ENCODE peak calls at places on chromosome 12, in eight cellular contexts. Z is A549, A is transverse colon, L is NB4, E is spleen, K is HCT116, W is thyroid gland, T is IMR-90. S is an unnamed sample.

GRCh38 chr12:4997939-4998338 is 45.7 kb upstream of the KCNA5 start:
- DNase-seq in W (no peak), K (no peak), T (peak; percentile 83), E (no peak), Z (peak; percentile 21), A (no peak), L (no peak), S (no peak)

GRCh38 chr12:108833757-108834472 is 23.5 kb downstream of the SSH1 start:
- DNase-seq in K (no peak), L (no peak), E (peak; percentile 25), T (peak; percentile 83), Z (no peak), W (peak; percentile 41), A (peak; percentile 39), S (no peak)

GRCh38 chr12:6965026-6965661 is 5.3 kb downstream of the PHB2 start:
- DNase-seq in K (peak; percentile 79), T (peak; percentile 82), L (peak; percentile 91), Z (peak; percentile 92), W (peak; percentile 86), E (peak; percentile 97), A (peak; percentile 95), S (peak; percentile 82)

GRCh38 chr12:19967486-19967885 is 400.9 kb upstream of the PDE3A start:
- DNase-seq in Z (peak; percentile 49), L (peak; percentile 52), E (no peak), K (no peak), T (peak; percentile 96), A (no peak), W (peak; percentile 16), S (no peak)

GRCh38 chr12:48193623-48194022 is 9.5 kb downstream of the OR10AD1 start:
- DNase-seq in L (no peak), A (no peak), E (no peak), W (no peak), T (no peak), Z (no peak), K (no peak), S (no peak)

GRCh38 chr12:51886021-51886710 is 1.7 kb upstream of the ANKRD33 start:
- DNase-seq in K (no peak), T (peak; percentile 99), A (peak; percentile 51), Z (peak; percentile 55), L (peak; percentile 92), E (peak; percentile 86), W (peak; percentile 41), S (no peak)

GRCh38 chr12:70732287-70732686 is 95.1 kb upstream of the PTPRB start:
- DNase-seq in T (no peak), A (no peak), K (no peak), L (no peak), Z (no peak), E (no peak), W (no peak), S (no peak)

GRCh38 chr12:16610006-16610520 is 4.1 kb upstream of the LMO3 start:
- DNase-seq in L (no peak), A (no peak), K (no peak), E (no peak), W (no peak), T (no peak), Z (no peak), S (no peak)

GRCh38 chr12:103571286-103571685 is 15.8 kb upstream of the STAB2 start:
- DNase-seq in K (peak; percentile 26), W (peak; percentile 14), Z (no peak), A (peak; percentile 34), L (no peak), T (no peak), E (peak; percentile 75), S (no peak)

GRCh38 chr12:54596526-54596946 is 8.1 kb upstream of the PPP1R1A start:
- DNase-seq in T (peak; percentile 52), Z (peak; percentile 60), L (peak; percentile 69), E (peak; percentile 69), A (peak; percentile 64), K (peak; percentile 57), W (peak; percentile 71), S (no peak)

GRCh38 chr12:102052192-102053061 is 9.4 kb downstream of the WASHC3 start:
- DNase-seq in Z (no peak), A (no peak), T (no peak), K (no peak), W (no peak), E (peak; percentile 63), L (no peak), S (no peak)

GRCh38 chr12:47504775-47505446 is 200.9 kb downstream of the RPAP3 start:
- DNase-seq in A (no peak), E (no peak), Z (no peak), K (no peak), T (peak; percentile 82), W (no peak), L (no peak), S (no peak)

GRCh38 chr12:105729931-105730330 is 399.4 kb downstream of the C12orf75 start:
- DNase-seq in W (no peak), Z (no peak), E (no peak), L (no peak), A (no peak), K (no peak), T (no peak), S (no peak)

GRCh38 chr12:1518763-1519516 is 75.4 kb downstream of the FBXL14 start:
- DNase-seq in E (no peak), L (peak; percentile 65), Z (no peak), T (peak; percentile 91), W (peak; percentile 14), A (no peak), K (peak; percentile 32), S (no peak)

GRCh38 chr12:50047693-50048250 is 9.6 kb upstream of the ASIC1 start:
- DNase-seq in Z (no peak), L (no peak), A (no peak), K (no peak), W (no peak), E (no peak), T (no peak), S (no peak)

GRCh38 chr12:75944097-75944904 is 87.3 kb downstream of the PHLDA1 start:
- DNase-seq in T (peak; percentile 95), L (peak; percentile 82), E (no peak), K (peak; percentile 84), W (no peak), A (no peak), Z (peak; percentile 51), S (no peak)

GRCh38 chr12:8948711-8949524 is 527 bp downstream of the M6PR start:
- DNase-seq in A (peak; percentile 10), E (no peak), T (peak; percentile 40), W (peak; percentile 22), Z (peak; percentile 28), K (no peak), L (peak; percentile 69), S (no peak)

GRCh38 chr12:8950287-8950574 is 786 bp upstream of the M6PR start:
- DNase-seq in L (no peak), T (no peak), Z (no peak), W (no peak), K (no peak), A (no peak), E (no peak), S (no peak)

GRCh38 chr12:8947737-8948136 is 1.7 kb downstream of the M6PR start:
- DNase-seq in L (peak; percentile 51), T (no peak), A (no peak), Z (no peak), K (no peak), E (no peak), W (no peak), S (no peak)

GRCh38 chr12:8950702-8951478 is 1.4 kb upstream of the M6PR start:
- DNase-seq in Z (no peak), A (no peak), K (no peak), E (no peak), W (no peak), L (peak; percentile 42), T (no peak), S (no peak)

GRCh38 chr12:8949525-8950286 is at the start of gene M6PR:
- DNase-seq in T (peak; percentile 92), E (peak; percentile 98), Z (peak; percentile 98), W (peak; percentile 95), K (peak; percentile 90), L (peak; percentile 97), A (peak; percentile 94), S (peak; percentile 71)
- TF ChIP-seq POLR2A in T (peak; percentile 84), E (peak; percentile 78), Z (peak; percentile 92), W (peak; percentile 74), K (peak; percentile 58), L (peak; percentile 80), A (peak; percentile 85), S (peak; percentile 65)

GRCh38 chr12:132687211-132688164 is at the start of the genes POLE and PXMP2:
- DNase-seq in W (peak; percentile 97), T (peak; percentile 91), A (peak; percentile 97), K (peak; percentile 87), E (peak; percentile 98), Z (peak; percentile 97), L (peak; percentile 99), S (peak; percentile 99)
- TF ChIP-seq POLR2A in W (peak; percentile 62), T (peak; percentile 76), A (peak; percentile 33), K (peak; percentile 67), E (no peak), Z (peak; percentile 44), L (peak; percentile 87), S (peak; percentile 56)

GRCh38 chr12:113422030-113422900 is at the start of gene SDSL:
- DNase-seq in L (peak; percentile 99), W (peak; percentile 80), E (peak; percentile 84), A (peak; percentile 74), K (peak; percentile 48), T (peak; percentile 80), Z (peak; percentile 80), S (peak; percentile 51)
- TF ChIP-seq POLR2A in L (peak; percentile 74), W (peak; percentile 73), E (no peak), A (peak; percentile 56), K (peak; percentile 43), T (no peak), Z (peak; percentile 67), S (peak; percentile 36)

DNA sequence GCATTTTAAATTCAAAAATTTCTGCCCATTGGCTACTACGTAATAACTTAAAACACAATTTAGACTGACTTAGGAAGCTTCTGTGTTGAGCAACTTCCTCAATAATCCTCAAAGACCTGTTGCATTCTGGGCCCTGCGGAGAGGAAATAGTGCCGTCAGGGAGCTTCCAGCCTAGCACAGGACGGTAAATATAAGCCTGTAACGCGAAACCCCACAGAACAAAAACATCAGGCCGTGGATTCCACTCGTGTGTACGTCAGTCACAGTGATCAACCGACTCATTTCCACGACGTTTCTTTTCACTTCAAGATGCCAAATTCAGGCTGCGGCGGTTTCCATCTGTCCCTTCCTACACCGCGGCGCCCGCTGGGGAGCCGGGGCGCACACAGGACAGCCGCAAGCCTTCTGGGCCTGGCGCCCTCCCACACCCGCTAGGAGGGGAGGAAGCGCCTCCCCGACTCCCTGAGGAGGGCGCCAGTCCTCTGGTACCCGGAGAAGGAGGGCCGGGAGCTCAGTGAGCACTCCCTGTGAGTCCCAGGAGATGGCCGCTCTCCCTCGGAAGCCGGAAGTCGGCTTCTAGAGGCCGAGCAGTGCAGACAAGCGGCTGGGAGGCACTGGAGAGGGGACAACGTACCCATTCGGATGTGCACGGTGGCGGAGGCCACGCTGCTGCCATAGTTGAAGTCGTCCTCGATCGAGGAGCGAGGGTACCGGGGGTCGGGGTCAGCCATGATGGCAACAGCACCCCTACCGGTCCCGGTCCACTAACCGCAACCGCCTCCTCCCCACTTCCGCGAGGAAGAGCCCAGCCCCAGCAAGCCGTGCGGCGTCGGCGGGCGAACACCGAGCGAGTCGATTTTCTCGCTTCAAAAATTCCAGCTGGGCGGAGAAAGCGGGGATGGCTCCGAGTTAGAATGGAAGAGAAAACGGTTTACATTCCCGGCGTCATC is at the start of gene TMBIM4:
- DNase-seq in A (peak; percentile 91), K (peak; percentile 91), T (peak; percentile 95), W (peak; percentile 80), E (peak; percentile 98), Z (peak; percentile 91), L (peak; percentile 99), S (peak; percentile 65)
- TF ChIP-seq POLR2A in A (peak; percentile 76), K (peak; percentile 81), T (peak; percentile 80), W (peak; percentile 68), E (peak; percentile 65), Z (peak; percentile 83), L (peak; percentile 82), S (peak; percentile 82)

S was measured in GM12891.